ENCODE peak calls at places on chromosomes 16 and 17, in four cellular contexts. P, O, X and E are unnamed samples.

GRCh38 chr16:67613808-67614207 is 31.1 kb upstream of the CARMIL2 start:
- DNase-seq in P (no peak), X (no peak), O (peak), E (no peak)

GRCh38 chr16:65648111-65648510 is 526.2 kb upstream of the CDH11 start:
- DNase-seq in X (no peak), P (no peak), O (no peak), E (no peak)

GRCh38 chr17:49132699-49133364 is at the start of gene B4GALNT2:
- DNase-seq in X (no peak), P (no peak), O (peak), E (no peak)

GRCh38 chr17:35621768-35622167 is 34.6 kb downstream of the AP2B1 start:
- DNase-seq in O (no peak), P (no peak), X (no peak), E (no peak)

GRCh38 chr16:27795992-27796614 is 246.2 kb downstream of the KATNIP start:
- DNase-seq in O (peak), P (peak), X (no peak), E (no peak)

GRCh38 chr17:8707591-8708453 is 36.8 kb downstream of the CCDC42 start:
- DNase-seq in P (no peak), O (no peak), X (peak), E (no peak)

GRCh38 chr17:47998044-47998443 is 27.1 kb downstream of the CDK5RAP3 start:
- DNase-seq in O (no peak), P (no peak), X (no peak), E (no peak)

GRCh38 chr16:29804455-29805231 is 1.7 kb upstream of the MAZ start:
- DNase-seq in X (peak), P (peak), O (no peak), E (no peak)

GRCh38 chr17:37774508-37774907 is 29.6 kb upstream of the HNF1B start:
- DNase-seq in P (no peak), X (no peak), O (no peak), E (no peak)

GRCh38 chr16:84043486-84044107 is 1.0 kb upstream of the SLC38A8 start:
- DNase-seq in X (no peak), O (no peak), P (no peak), E (no peak)

GRCh38 chr17:21209511-21210175 is 4.3 kb downstream of the TMEM11 start:
- DNase-seq in O (no peak), P (peak), X (no peak), E (no peak)

GRCh38 chr17:18315498-18316360 is 636 bp downstream of the SMCR8 start:
- DNase-seq in X (no peak), O (no peak), P (no peak), E (no peak)

DNA sequence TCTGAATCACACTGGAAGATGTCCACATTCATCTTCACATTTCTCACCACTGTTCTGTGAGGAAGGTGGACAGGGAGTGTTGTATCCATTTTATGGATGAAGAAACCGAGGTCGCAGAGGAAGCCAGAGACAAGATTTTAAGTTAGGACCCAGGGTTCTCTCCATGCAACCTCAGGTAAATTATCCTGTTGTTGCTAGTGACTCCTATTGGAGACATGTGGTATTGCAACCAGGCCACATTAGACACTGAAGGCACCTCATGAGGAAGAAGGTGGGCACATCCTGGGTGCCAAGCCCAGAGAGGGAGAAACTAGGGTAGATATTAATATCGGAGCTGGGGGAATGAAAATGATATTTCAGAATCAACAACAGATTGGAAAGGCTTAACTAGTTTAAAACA is 8.5 kb upstream of the WNT9B start:
- DNase-seq in P (no peak), X (no peak), O (no peak), E (no peak)
- TF ChIP-seq CTCF in P (peak), X (no peak), O (peak), E (no peak)

GRCh38 chr17:45424769-45425124 is 7.9 kb downstream of the ARHGAP27 start:
- DNase-seq in P (no peak), O (no peak), X (no peak), E (no peak)

GRCh38 chr17:45425984-45426413 is 6.7 kb downstream of the ARHGAP27 start:
- DNase-seq in P (no peak), O (no peak), X (no peak), E (no peak)

GRCh38 chr17:45423936-45424335 is 8.7 kb downstream of the ARHGAP27 start:
- DNase-seq in P (no peak), X (no peak), O (no peak), E (no peak)

GRCh38 chr17:45426561-45426960 is 6.1 kb downstream of the ARHGAP27 start:
- DNase-seq in X (no peak), O (no peak), P (no peak), E (no peak)

DNA sequence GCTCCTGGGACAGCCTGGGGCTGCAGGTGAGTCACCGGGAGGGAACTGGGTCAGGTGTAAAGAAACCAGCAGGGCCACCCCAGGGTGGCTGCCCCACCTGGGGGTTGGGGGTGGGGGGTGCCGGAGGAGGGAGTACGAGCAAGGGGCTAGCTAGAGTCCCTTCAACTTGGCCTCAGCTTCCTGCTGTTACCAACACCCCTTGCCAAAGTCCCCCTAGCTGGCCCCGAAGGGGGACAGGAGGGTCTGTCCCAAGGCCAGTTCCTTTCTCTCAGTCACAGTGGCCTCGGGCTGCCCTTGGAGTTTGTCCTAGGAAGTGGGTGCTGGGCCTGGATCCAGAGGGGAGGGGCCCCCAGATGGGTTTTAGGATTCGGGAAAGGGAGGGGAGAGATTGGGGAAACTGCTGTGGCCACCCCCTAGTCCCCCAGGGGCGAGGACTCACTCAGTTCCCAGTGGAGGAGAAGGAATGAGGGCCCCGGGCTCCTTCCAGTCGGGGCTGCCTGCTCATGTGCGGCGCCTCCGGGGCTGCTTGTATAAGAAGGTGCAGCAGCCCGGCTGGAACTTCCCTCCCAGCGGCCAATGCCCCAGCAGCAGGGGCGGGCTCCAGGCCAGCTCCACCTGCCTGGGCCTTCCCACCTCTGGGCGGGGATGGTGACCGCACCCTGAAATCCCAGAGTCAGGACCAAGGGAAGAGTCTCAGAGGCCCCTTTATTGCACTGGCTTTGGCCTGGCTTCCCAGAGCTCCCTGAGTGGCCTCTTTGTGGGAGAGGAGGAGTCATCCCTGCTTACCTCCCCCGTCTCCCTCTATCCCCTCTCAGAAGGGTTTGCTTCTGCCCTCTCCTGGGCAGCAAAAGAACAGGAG is 7.3 kb downstream of the ARHGAP27 start:
- DNase-seq in O (peak), P (peak), X (no peak), E (no peak)
- TF ChIP-seq CTCF in O (no peak), P (peak), X (no peak), E (no peak)

GRCh38 chr17:39462644-39463375 is 1.5 kb downstream of the CDK12 start:
- DNase-seq in X (peak), P (no peak), O (peak), E (no peak)
- TF ChIP-seq CTCF in X (no peak), P (no peak), O (no peak), E (no peak)

GRCh38 chr16:20004931-20005330 is 68.8 kb downstream of the GPR139 start:
- DNase-seq in P (no peak), O (no peak), X (no peak), E (no peak)
- TF ChIP-seq CTCF in P (no peak), O (peak), X (no peak), E (no peak)

GRCh38 chr17:58249270-58250133 is 11.1 kb downstream of the LPO start:
- DNase-seq in X (no peak), P (peak), O (peak), E (peak)

GRCh38 chr17:58252141-58252540 is 13.8 kb downstream of the LPO start:
- DNase-seq in O (no peak), P (no peak), X (no peak), E (no peak)

GRCh38 chr17:58250344-58251011 is 12.1 kb downstream of the LPO start:
- DNase-seq in X (no peak), P (no peak), O (no peak), E (no peak)

GRCh38 chr17:58253082-58253481 is 14.7 kb downstream of the LPO start:
- DNase-seq in P (no peak), X (no peak), O (no peak), E (no peak)

GRCh38 chr17:58254803-58255202 is 16.4 kb downstream of the LPO start:
- DNase-seq in P (no peak), X (no peak), O (no peak), E (no peak)
- TF ChIP-seq CTCF in P (no peak), X (no peak), O (no peak), E (no peak)

GRCh38 chr17:57899822-57900221 is 50.0 kb upstream of the MRPS23 start:
- DNase-seq in P (no peak), O (no peak), X (no peak), E (no peak)

GRCh38 chr17:57898487-57899311 is 48.9 kb upstream of the MRPS23 start:
- DNase-seq in X (peak), O (peak), P (peak), E (no peak)

GRCh38 chr17:57902117-57902799 is 52.4 kb upstream of the MRPS23 start:
- DNase-seq in O (no peak), P (no peak), X (no peak), E (no peak)

GRCh38 chr17:57900991-57901743 is 51.3 kb upstream of the MRPS23 start:
- DNase-seq in P (no peak), O (no peak), X (no peak), E (no peak)

GRCh38 chr17:57899391-57899790 is 49.5 kb upstream of the MRPS23 start:
- DNase-seq in P (peak), X (peak), O (no peak), E (no peak)
- TF ChIP-seq CTCF in P (no peak), X (no peak), O (no peak), E (no peak)

GRCh38 chr17:50863221-50863843 is 2.8 kb downstream of the TOB1 start:
- DNase-seq in O (peak), X (no peak), P (no peak), E (no peak)

GRCh38 chr17:50865868-50866260 is 290 bp downstream of the TOB1 start:
- DNase-seq in O (no peak), P (no peak), X (no peak), E (no peak)

GRCh38 chr17:50863931-50864330 is 2.2 kb downstream of the TOB1 start:
- DNase-seq in X (no peak), P (no peak), O (no peak), E (no peak)

GRCh38 chr17:50865060-50865867 is 890 bp downstream of the TOB1 start:
- DNase-seq in O (peak), X (peak), P (peak), E (no peak)

GRCh38 chr17:50864747-50865059 is 1.5 kb downstream of the TOB1 start:
- DNase-seq in X (no peak), O (no peak), P (no peak), E (no peak)
- TF ChIP-seq CTCF in X (no peak), O (no peak), P (no peak), E (no peak)